ENCODE peak calls at places on chromosome 4, in five cellular contexts. E is PC-3; F is RWPE1; H is A549; Z is CD4-positive, alpha-beta T cell. P is an unnamed sample.

GRCh38 chr4:30610361-30610760 is 109.8 kb upstream of the PCDH7 start:
- DNase-seq in Z (no peak), H (no peak), E (no peak), F (no peak), P (peak)

GRCh38 chr4:109815151-109816081 is at the start of gene GAR1:
- DNase-seq in H (peak), F (peak), Z (peak), E (peak), P (peak)

GRCh38 chr4:117777721-117778120 is 256.6 kb upstream of the NDST3 start:
- DNase-seq in E (peak), H (no peak), F (no peak), Z (no peak), P (peak)

GRCh38 chr4:89889289-89889688 is 5.4 kb upstream of the MMRN1 start:
- DNase-seq in F (no peak), E (peak), H (no peak), Z (no peak), P (no peak)

GRCh38 chr4:183504064-183504929 is 561 bp upstream of the ING2 start:
- DNase-seq in E (peak), F (peak), H (peak), Z (peak), P (peak)

GRCh38 chr4:148056879-148057278 is 325.0 kb downstream of the ARHGAP10 start:
- DNase-seq in F (peak), Z (peak), E (peak), H (peak), P (peak)

GRCh38 chr4:8220661-8221446 is 21.8 kb downstream of the SH3TC1 start:
- DNase-seq in E (no peak), F (no peak), Z (no peak), H (no peak), P (no peak)

GRCh38 chr4:244471-244870 is 60.8 kb downstream of the ZNF732 start:
- DNase-seq in Z (peak), F (no peak), E (peak), H (peak), P (no peak)

GRCh38 chr4:76714226-76714625 is 183.7 kb downstream of the SOWAHB start:
- DNase-seq in Z (no peak), H (peak), F (no peak), E (no peak), P (no peak)

GRCh38 chr4:20532096-20532495 is 168.2 kb upstream of the PACRGL start:
- DNase-seq in H (no peak), E (no peak), Z (no peak), F (no peak), P (no peak)

GRCh38 chr4:105988671-105989070 is 93.4 kb downstream of the NPNT start:
- DNase-seq in E (no peak), F (no peak), H (no peak), Z (no peak), P (peak)

GRCh38 chr4:76449824-76450223 is 14.8 kb downstream of the SHROOM3 start:
- DNase-seq in F (no peak), E (no peak), Z (no peak), H (no peak), P (no peak)

GRCh38 chr4:164536829-164537228 is 217.1 kb upstream of the SMIM31 start:
- DNase-seq in Z (no peak), E (peak), F (peak), H (peak), P (peak)

GRCh38 chr4:88143504-88143903 is 14.9 kb downstream of the ABCG2 start:
- DNase-seq in Z (no peak), F (peak), E (peak), H (peak), P (peak)

GRCh38 chr4:185470503-185471195 is 884 bp downstream of the CCDC110 start:
- DNase-seq in E (peak), F (no peak), Z (no peak), H (peak), P (no peak)

GRCh38 chr4:57090099-57090498 is 20.1 kb downstream of the IGFBP7 start:
- DNase-seq in E (no peak), H (no peak), F (no peak), Z (no peak), P (no peak)

GRCh38 chr4:71230258-71230594 is 108.6 kb upstream of the SLC4A4 start:
- DNase-seq in Z (no peak), F (no peak), E (no peak), H (no peak), P (no peak)

GRCh38 chr4:52869196-52869595 is 7.1 kb downstream of the RASL11B start:
- DNase-seq in F (no peak), E (no peak), H (no peak), Z (no peak), P (no peak)

GRCh38 chr4:168631241-168632151 is 134.6 kb downstream of the PALLD start:
- DNase-seq in H (peak), E (peak), F (peak), Z (no peak), P (peak)

GRCh38 chr4:89324671-89325070 is 17.1 kb upstream of the GPRIN3 start:
- DNase-seq in E (no peak), Z (no peak), H (no peak), F (no peak), P (no peak)

GRCh38 chr4:74793757-74794340 is 474 bp downstream of the BTC start:
- DNase-seq in H (peak), Z (no peak), E (peak), F (peak), P (peak)

GRCh38 chr4:1373892-1374705 is 27.1 kb downstream of the UVSSA start:
- DNase-seq in Z (no peak), H (no peak), E (no peak), F (no peak), P (no peak)

GRCh38 chr4:189845145-189845846 is 95.4 kb upstream of the FRG1 start:
- DNase-seq in E (peak), F (peak), Z (no peak), H (no peak), P (peak)

GRCh38 chr4:100117749-100118148 is 72.5 kb downstream of the DDIT4L start:
- DNase-seq in Z (no peak), F (no peak), H (no peak), E (no peak), P (no peak)
- TF ChIP-seq CTCF in Z (no peak), F (no peak), H (no peak), E (no peak), P (no peak)

DNA sequence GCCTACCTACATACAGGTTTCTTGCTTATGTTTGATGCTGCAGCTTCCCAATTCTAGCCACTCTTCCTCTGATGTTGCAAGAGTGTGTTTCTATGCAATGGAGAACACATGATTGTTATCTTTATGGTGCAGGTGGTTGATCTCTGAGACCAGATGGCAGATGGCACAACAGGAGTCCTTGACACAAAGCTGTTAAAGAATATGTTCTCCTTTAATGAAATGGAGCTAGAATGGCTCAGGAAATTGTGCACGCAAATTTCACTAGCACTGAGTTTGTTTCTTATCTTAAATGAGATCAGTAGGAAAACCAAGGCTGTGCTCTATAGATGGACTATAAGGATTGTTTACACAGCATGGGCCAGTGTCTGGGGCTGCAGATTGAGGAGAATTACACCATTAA is 29.9 kb upstream of the TTC29 start:
- DNase-seq in H (no peak), E (no peak), Z (no peak), F (no peak), P (no peak)
- H3K27ac ChIP-seq in H (no peak), E (no peak), Z (no peak), F (no peak), P (no peak)

GRCh38 chr4:95835672-95836071 is 4.2 kb upstream of the PDHA2 start:
- DNase-seq in Z (no peak), E (peak), F (no peak), H (peak), P (no peak)
- TF ChIP-seq CTCF in Z (no peak), E (peak), F (no peak), H (no peak), P (peak)

GRCh38 chr4:85527815-85528214 is 52.9 kb downstream of the ARHGAP24 start:
- DNase-seq in H (no peak), F (no peak), E (no peak), Z (no peak), P (no peak)

GRCh38 chr4:85522836-85523235 is 47.9 kb downstream of the ARHGAP24 start:
- DNase-seq in F (no peak), Z (no peak), H (no peak), E (no peak), P (no peak)

GRCh38 chr4:85520765-85521749 is 46.1 kb downstream of the ARHGAP24 start:
- DNase-seq in Z (no peak), F (no peak), H (no peak), E (no peak), P (no peak)

DNA sequence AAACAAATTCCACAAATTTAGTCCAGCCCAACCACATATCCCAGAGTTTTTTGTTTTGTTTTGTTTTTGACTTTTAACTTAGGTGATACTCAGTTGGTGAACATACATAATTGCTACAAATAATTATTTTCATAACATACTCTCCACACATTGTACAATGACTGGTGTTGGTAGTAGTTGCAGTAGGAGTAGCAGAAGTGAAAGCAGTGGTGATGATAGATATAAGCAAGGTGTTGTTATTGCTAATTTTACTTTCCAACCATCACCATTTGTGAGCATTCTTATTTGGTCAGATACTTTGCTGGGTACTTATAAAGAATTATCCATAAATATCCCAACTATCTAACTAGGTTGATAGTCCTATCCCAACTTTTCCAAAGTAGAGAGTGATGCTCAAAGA is 47.3 kb downstream of the ARHGAP24 start:
- DNase-seq in H (no peak), E (no peak), Z (no peak), F (no peak), P (no peak)
- H3K27ac ChIP-seq in H (no peak), E (no peak), Z (no peak), F (no peak), P (no peak)

GRCh38 chr4:78032446-78032845 is 24.7 kb upstream of the FRAS1 start:
- DNase-seq in Z (no peak), H (no peak), E (no peak), F (no peak), P (no peak)
- TF ChIP-seq CTCF in Z (no peak), H (no peak), E (no peak), F (no peak), P (no peak)

GRCh38 chr4:143358923-143359694 is 22.4 kb downstream of the GAB1 start:
- DNase-seq in E (peak), Z (no peak), F (peak), H (peak), P (peak)

GRCh38 chr4:143359794-143360193 is 23.1 kb downstream of the GAB1 start:
- DNase-seq in H (no peak), Z (no peak), F (peak), E (no peak), P (peak)

GRCh38 chr4:143357161-143357845 is 20.6 kb downstream of the GAB1 start:
- DNase-seq in F (peak), Z (no peak), E (peak), H (no peak), P (peak)

GRCh38 chr4:143356493-143356892 is 19.8 kb downstream of the GAB1 start:
- DNase-seq in E (no peak), F (no peak), H (no peak), Z (no peak), P (peak)

GRCh38 chr4:143358419-143358818 is 21.7 kb downstream of the GAB1 start:
- DNase-seq in H (no peak), F (no peak), E (no peak), Z (no peak), P (no peak)
- H3K27ac ChIP-seq in H (no peak), F (no peak), E (peak), Z (no peak), P (peak)

GRCh38 chr4:16284050-16284449 is 57.8 kb upstream of the TAPT1 start:
- DNase-seq in H (no peak), F (no peak), Z (no peak), E (no peak), P (no peak)

DNA sequence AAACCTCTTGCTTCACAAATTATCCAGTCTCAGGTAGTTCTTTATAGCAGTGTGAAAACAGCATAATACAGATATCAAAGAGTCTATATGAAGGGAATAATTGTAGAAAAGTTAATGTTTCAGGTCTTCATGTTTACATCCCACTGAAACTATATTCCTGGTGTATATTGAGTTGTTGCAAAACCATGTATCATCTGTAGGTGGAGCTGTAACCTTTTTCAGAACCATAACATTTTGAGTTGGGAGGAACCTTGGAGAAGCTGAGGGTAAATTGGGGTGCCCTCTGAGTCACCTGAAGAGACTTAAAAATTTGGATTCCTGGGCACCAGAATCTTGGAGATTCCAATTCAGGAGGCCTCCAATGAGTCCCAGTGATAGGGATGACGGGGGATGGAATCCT is 51.9 kb upstream of the TAPT1 start:
- DNase-seq in F (no peak), H (no peak), E (no peak), Z (no peak), P (no peak)
- TF ChIP-seq CTCF in F (no peak), H (no peak), E (peak), Z (no peak), P (peak)

GRCh38 chr4:6657242-6658203 is 17.0 kb downstream of the MRFAP1 start:
- DNase-seq in Z (no peak), H (no peak), E (no peak), F (no peak), P (no peak)

GRCh38 chr4:6658635-6659075 is 18.2 kb downstream of the MRFAP1 start:
- DNase-seq in F (no peak), E (no peak), Z (peak), H (no peak), P (no peak)

GRCh38 chr4:6659897-6660296 is 19.4 kb downstream of the MRFAP1 start:
- DNase-seq in Z (no peak), F (no peak), E (no peak), H (no peak), P (no peak)

GRCh38 chr4:6660430-6660829 is 19.9 kb downstream of the MRFAP1 start:
- DNase-seq in Z (no peak), E (no peak), F (no peak), H (no peak), P (no peak)

DNA sequence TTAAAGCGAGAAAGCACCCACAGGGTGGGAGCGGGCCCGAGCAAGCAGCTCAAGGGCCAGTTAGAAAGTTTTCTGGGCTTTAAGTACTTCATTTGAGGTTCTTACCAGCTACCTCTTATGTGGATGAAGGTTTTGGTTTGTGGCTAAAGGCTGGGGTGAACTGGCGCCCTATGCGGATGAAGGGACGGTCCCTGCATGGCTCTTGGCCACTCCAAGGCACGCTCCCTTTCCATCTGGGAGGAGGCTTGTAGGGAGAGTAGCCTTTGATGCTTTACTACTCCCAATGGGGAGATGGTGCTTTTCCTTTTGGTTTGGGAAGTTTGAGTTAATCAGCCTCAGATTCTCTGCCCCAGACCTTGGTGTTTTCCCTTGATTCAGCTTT is 17.7 kb downstream of the MRFAP1 start:
- DNase-seq in Z (no peak), H (no peak), E (no peak), F (no peak), P (no peak)
- H3K27ac ChIP-seq in Z (no peak), H (no peak), E (no peak), F (peak), P (no peak)

P was measured in foreskin keratinocyte.